ENCODE peak calls at places on chromosomes 5 and 9, in eight cellular contexts. I, C, N, B, D, M, X and A are unnamed samples.

GRCh38 chr5:131328536-131329186 is 64.8 kb downstream of the CDC42SE2 start:
- DNase-seq in M (no peak), D (no peak), N (no peak), C (no peak), B (no peak), X (no peak), I (peak), A (no peak)

GRCh38 chr5:130402906-130403305 is 498.6 kb downstream of the CHSY3 start:
- DNase-seq in C (no peak), X (no peak), M (no peak), B (no peak), I (no peak), N (no peak), D (no peak), A (no peak)

GRCh38 chr5:133565993-133566392 is 46.3 kb downstream of the FSTL4 start:
- DNase-seq in X (no peak), N (no peak), B (no peak), I (peak), D (no peak), M (no peak), C (no peak), A (no peak)

GRCh38 chr9:130943226-130943625 is 4.2 kb upstream of the FIBCD1 start:
- DNase-seq in N (no peak), D (no peak), M (no peak), X (no peak), B (no peak), C (no peak), I (no peak), A (no peak)

GRCh38 chr5:43305948-43306563 is 7.2 kb downstream of the HMGCS1 start:
- DNase-seq in N (no peak), D (peak), B (no peak), X (peak), I (peak), C (no peak), M (no peak), A (no peak)

GRCh38 chr5:117955831-117956230 is 1032.5 kb downstream of the DTWD2 start:
- DNase-seq in N (no peak), M (no peak), X (no peak), B (no peak), C (no peak), I (no peak), D (no peak), A (no peak)

GRCh38 chr5:10702911-10703491 is 58.0 kb downstream of the DAP start:
- DNase-seq in I (peak), N (no peak), B (no peak), M (no peak), D (no peak), C (no peak), X (no peak), A (no peak)

GRCh38 chr9:27870404-27870803 is 297.1 kb upstream of the C9orf72 start:
- DNase-seq in M (no peak), N (no peak), D (no peak), I (no peak), C (no peak), X (no peak), B (no peak), A (no peak)

GRCh38 chr9:21801683-21802417 is 586 bp upstream of the MTAP start:
- DNase-seq in B (peak), I (peak), N (no peak), D (no peak), C (peak), X (peak), M (peak), A (peak)

GRCh38 chr5:143055596-143056330 is 285.6 kb downstream of the ARHGAP26 start:
- DNase-seq in D (no peak), M (no peak), C (no peak), I (peak), B (no peak), N (no peak), X (no peak), A (no peak)

GRCh38 chr9:99253772-99254431 is 31.8 kb downstream of the SEC61B start:
- DNase-seq in D (peak), C (no peak), I (no peak), M (no peak), N (peak), B (no peak), X (no peak), A (no peak)

GRCh38 chr5:31054436-31054835 is 139.1 kb upstream of the CDH6 start:
- DNase-seq in D (no peak), C (no peak), N (no peak), I (peak), X (no peak), B (no peak), M (no peak), A (no peak)

GRCh38 chr9:78118742-78119473 is 87.3 kb upstream of the GNAQ start:
- DNase-seq in B (no peak), C (no peak), N (no peak), X (no peak), I (peak), M (no peak), D (peak), A (no peak)

GRCh38 chr5:115575167-115576070 is 26.9 kb downstream of the TICAM2 start:
- DNase-seq in C (no peak), B (no peak), X (no peak), M (no peak), N (no peak), D (no peak), I (peak), A (no peak)

GRCh38 chr5:175247146-175247545 is 196.8 kb downstream of the DRD1 start:
- DNase-seq in C (no peak), D (no peak), N (no peak), B (no peak), M (no peak), I (peak), X (no peak), A (no peak)

GRCh38 chr9:110192531-110193326 is 15.2 kb downstream of the C9orf152 start:
- DNase-seq in D (peak), B (no peak), M (no peak), N (no peak), C (no peak), X (peak), I (peak), A (no peak)

GRCh38 chr9:131447600-131447999 is 53.7 kb downstream of the PRRC2B start:
- DNase-seq in M (no peak), X (no peak), C (no peak), B (no peak), N (no peak), D (no peak), I (no peak), A (no peak)

GRCh38 chr5:179327026-179327735 is 18.1 kb downstream of the ADAMTS2 start:
- DNase-seq in B (no peak), D (no peak), M (no peak), I (no peak), C (no peak), N (no peak), X (no peak), A (no peak)

GRCh38 chr5:106875591-106876297 is 795.0 kb downstream of the EFNA5 start:
- DNase-seq in B (no peak), D (no peak), C (no peak), N (no peak), M (no peak), I (peak), X (no peak), A (no peak)

GRCh38 chr9:34688329-34689161 is 2.5 kb downstream of the CCL19 start:
- DNase-seq in B (no peak), M (no peak), I (no peak), D (no peak), X (no peak), N (no peak), C (no peak), A (no peak)

GRCh38 chr5:32709789-32710334 is 1.3 kb upstream of the NPR3 start:
- DNase-seq in X (peak), M (peak), C (no peak), B (no peak), D (peak), N (peak), I (peak), A (peak)

GRCh38 chr9:137989156-137989555 is 111.6 kb downstream of the CACNA1B start:
- DNase-seq in C (no peak), B (no peak), N (no peak), M (no peak), X (no peak), I (no peak), D (no peak), A (no peak)

GRCh38 chr5:38077652-38078051 is 180.7 kb upstream of the EGFLAM start:
- DNase-seq in N (no peak), B (no peak), M (no peak), C (no peak), I (no peak), X (no peak), D (no peak), A (no peak)

GRCh38 chr9:134935056-134936020 is 17.6 kb upstream of the FCN1 start:
- DNase-seq in X (no peak), D (no peak), M (no peak), N (no peak), C (no peak), I (no peak), B (no peak), A (no peak)

GRCh38 chr5:1227669-1228068 is 2.5 kb downstream of the SLC6A18 start:
- DNase-seq in C (no peak), I (peak), M (no peak), D (no peak), B (no peak), X (no peak), N (no peak), A (no peak)

GRCh38 chr5:68661237-68661636 is 432.6 kb upstream of the SLC30A5 start:
- DNase-seq in M (no peak), C (no peak), X (no peak), D (no peak), B (no peak), I (peak), N (no peak), A (no peak)

GRCh38 chr9:105399117-105399516 is 48.7 kb upstream of the FSD1L start:
- DNase-seq in M (no peak), C (no peak), X (no peak), B (no peak), N (no peak), I (no peak), D (no peak), A (no peak)

GRCh38 chr9:69307446-69308216 is 17.4 kb upstream of the ENTREP1 start:
- DNase-seq in B (no peak), I (peak), M (no peak), D (peak), N (no peak), C (no peak), X (no peak), A (peak)

GRCh38 chr9:8723195-8723594 is 923.6 kb upstream of the DMAC1 start:
- DNase-seq in N (no peak), D (no peak), C (no peak), M (no peak), X (no peak), B (no peak), I (no peak), A (no peak)

GRCh38 chr5:113172231-113172826 is 195.7 kb downstream of the DCP2 start:
- DNase-seq in X (no peak), N (no peak), D (no peak), B (no peak), I (no peak), C (no peak), M (no peak), A (no peak)

GRCh38 chr5:127876384-127876783 is 173.2 kb downstream of the CCDC192 start:
- DNase-seq in C (no peak), B (no peak), M (no peak), D (no peak), N (no peak), I (no peak), X (no peak), A (no peak)

GRCh38 chr5:141557681-141558136 is 61.1 kb downstream of the DIAPH1 start:
- DNase-seq in N (peak), I (peak), C (peak), D (peak), B (peak), M (peak), X (peak), A (peak)

GRCh38 chr5:1782385-1783213 is 17.0 kb downstream of the MRPL36 start:
- DNase-seq in B (no peak), X (no peak), I (no peak), N (no peak), D (no peak), C (no peak), M (no peak), A (no peak)

GRCh38 chr5:110440058-110440457 is 286.4 kb downstream of the TMEM232 start:
- DNase-seq in B (no peak), I (no peak), X (no peak), D (no peak), N (no peak), C (no peak), M (no peak), A (no peak)

GRCh38 chr5:178418471-178419010 is 171.7 kb downstream of the COL23A1 start:
- DNase-seq in B (no peak), I (no peak), M (no peak), X (no peak), N (no peak), D (no peak), C (no peak), A (no peak)

GRCh38 chr9:136923881-136924280 is 20.7 kb downstream of the FBXW5 start:
- DNase-seq in B (no peak), C (no peak), X (no peak), M (no peak), I (no peak), D (no peak), N (no peak), A (no peak)